ENCODE peak calls at places on chromosomes 6 and 20, in six cellular contexts. Z is neuronal stem cell, G is Panc1, F is aorta, H is colonic mucosa, S is heart right ventricle. R is an unnamed sample.

GRCh38 chr20:45963059-45964011 is 8.7 kb downstream of the ZNF335 start:
- DNase-seq in Z (no peak), G (no peak), F (peak; percentile 71), H (no peak), S (no peak), R (peak; percentile 68)

GRCh38 chr20:17226410-17227198 is at the start of gene PCSK2:
- DNase-seq in Z (peak; percentile 90), G (no peak), F (peak; percentile 77), H (no peak), S (peak; percentile 26), R (peak; percentile 95)

GRCh38 chr6:51049983-51050877 is 231.6 kb downstream of the TFAP2B start:
- DNase-seq in Z (peak; percentile 1), G (no peak), F (no peak), H (no peak), S (no peak), R (no peak)

GRCh38 chr6:77074037-77074713 is 389.1 kb downstream of the HTR1B start:
- DNase-seq in Z (no peak), G (no peak), F (no peak), H (no peak), S (no peak), R (no peak)

GRCh38 chr6:23952214-23952613 is 173.8 kb upstream of the NRSN1 start:
- DNase-seq in Z (no peak), G (no peak), F (no peak), H (no peak), S (no peak), R (no peak)

GRCh38 chr6:56851541-56852248 is 103.2 kb upstream of the BEND6 start:
- DNase-seq in Z (peak; percentile 66), G (peak; percentile 91), F (no peak), H (no peak), S (no peak), R (peak; percentile 68)

GRCh38 chr20:19423097-19423891 is 210.9 kb downstream of the SLC24A3 start:
- DNase-seq in Z (no peak), G (no peak), F (no peak), H (no peak), S (no peak), R (no peak)

GRCh38 chr6:169833258-169833794 is 81.9 kb downstream of the ERMARD start:
- DNase-seq in Z (no peak), G (no peak), F (no peak), H (no peak), S (no peak), R (no peak)

GRCh38 chr20:45069261-45069660 is 31.7 kb downstream of the KCNS1 start:
- DNase-seq in Z (no peak), G (no peak), F (no peak), H (no peak), S (no peak), R (no peak)

GRCh38 chr6:157634566-157634965 is 188.5 kb upstream of the SNX9 start:
- DNase-seq in Z (no peak), G (no peak), F (peak; percentile 51), H (no peak), S (no peak), R (no peak)

GRCh38 chr6:65524232-65524631 is 182.8 kb downstream of the EYS start:
- DNase-seq in Z (no peak), G (no peak), F (no peak), H (no peak), S (no peak), R (no peak)

GRCh38 chr20:62938105-62938888 is at the start of gene GID8:
- DNase-seq in Z (no peak), G (no peak), F (peak; percentile 81), H (peak; percentile 54), S (peak; percentile 50), R (peak; percentile 34)

GRCh38 chr6:144657691-144658090 is 372.6 kb downstream of the UTRN start:
- DNase-seq in Z (no peak), G (no peak), F (no peak), H (no peak), S (no peak), R (no peak)

GRCh38 chr20:63409834-63410435 is 48.8 kb upstream of the CHRNA4 start:
- DNase-seq in Z (no peak), G (no peak), F (no peak), H (no peak), S (no peak), R (no peak)

GRCh38 chr20:19497064-19497463 is 261.0 kb upstream of the RIN2 start:
- DNase-seq in Z (no peak), G (no peak), F (no peak), H (no peak), S (no peak), R (no peak)

GRCh38 chr6:70371454-70372105 is 41.7 kb upstream of the FAM135A start:
- DNase-seq in Z (no peak), G (peak; percentile 39), F (no peak), H (no peak), S (no peak), R (no peak)

GRCh38 chr6:5337573-5337972 is 76.3 kb downstream of the FARS2 start:
- DNase-seq in Z (no peak), G (no peak), F (no peak), H (no peak), S (no peak), R (no peak)

GRCh38 chr6:98985391-98985790 is 37.6 kb upstream of the FBXL4 start:
- DNase-seq in Z (no peak), G (no peak), F (no peak), H (no peak), S (no peak), R (no peak)

GRCh38 chr6:70124882-70125535 is 177.9 kb downstream of the COL9A1 start:
- DNase-seq in Z (no peak), G (no peak), F (no peak), H (peak; percentile 22), S (no peak), R (no peak)

GRCh38 chr6:85364354-85364753 is 85.5 kb upstream of the NT5E start:
- DNase-seq in Z (no peak), G (no peak), F (no peak), H (no peak), S (no peak), R (no peak)

GRCh38 chr20:54794110-54794509 is 318.7 kb downstream of the DOK5 start:
- DNase-seq in Z (no peak), G (no peak), F (no peak), H (no peak), S (no peak), R (no peak)

GRCh38 chr20:63097336-63097831 is 90.6 kb upstream of the BHLHE23 start:
- DNase-seq in Z (no peak), G (no peak), F (peak; percentile 55), H (no peak), S (peak; percentile 4), R (peak; percentile 5)

GRCh38 chr20:8094415-8094818 is 37.6 kb upstream of the PLCB1 start:
- DNase-seq in Z (no peak), G (no peak), F (no peak), H (peak; percentile 37), S (peak; percentile 22), R (no peak)

GRCh38 chr6:158170656-158171081 is 2.5 kb downstream of the GTF2H5 start:
- DNase-seq in Z (no peak), G (no peak), F (no peak), H (no peak), S (no peak), R (no peak)

GRCh38 chr20:63501818-63502670 is 3.2 kb upstream of the EEF1A2 start:
- DNase-seq in Z (no peak), G (no peak), F (peak; percentile 77), H (no peak), S (peak; percentile 71), R (peak; percentile 84)

GRCh38 chr6:143772110-143772509 is 71.0 kb upstream of the LTV1 start:
- DNase-seq in Z (no peak), G (no peak), F (no peak), H (no peak), S (no peak), R (no peak)

DNA sequence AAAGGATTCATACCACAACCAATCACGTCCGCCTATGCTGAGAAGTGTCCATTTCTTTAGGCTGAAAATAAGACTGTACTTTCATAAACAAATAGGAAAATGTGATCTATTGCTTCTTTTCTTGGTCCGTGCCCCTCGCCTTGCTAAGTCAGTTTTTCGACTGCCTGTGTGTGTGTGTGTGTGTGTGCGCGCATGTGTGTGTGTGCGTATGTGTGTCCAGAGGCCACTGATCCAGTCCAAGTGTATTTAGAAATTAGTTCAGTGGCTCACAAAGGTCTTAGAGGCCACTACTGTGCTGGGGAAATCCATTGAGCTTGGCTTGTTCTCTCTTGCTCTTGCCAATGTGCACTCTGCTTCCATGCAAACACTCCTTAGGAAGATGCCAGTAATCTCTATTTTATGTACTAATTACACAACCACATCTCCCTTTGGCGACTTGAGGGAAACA is 50.5 kb downstream of the SLC22A23 start:
- DNase-seq in Z (no peak), G (no peak), F (no peak), H (no peak), S (no peak), R (no peak)
- H3K27ac ChIP-seq in Z (no peak overlapping the region), G (no peak overlapping the region), F (no peak overlapping the region), H (peak overlapping the region; percentile 69), S (peak overlapping the region; percentile 62), R (no peak overlapping the region)

GRCh38 chr6:125926711-125927110 is 29.9 kb upstream of the HINT3 start:
- DNase-seq in Z (no peak), G (no peak), F (no peak), H (no peak), S (no peak), R (no peak)

GRCh38 chr6:125924697-125925358 is 31.7 kb upstream of the HINT3 start:
- DNase-seq in Z (no peak), G (no peak), F (no peak), H (no peak), S (no peak), R (no peak)

GRCh38 chr6:125922322-125922860 is 34.2 kb upstream of the HINT3 start:
- DNase-seq in Z (no peak), G (no peak), F (no peak), H (peak; percentile 48), S (no peak), R (no peak)

GRCh38 chr6:125924169-125924568 is 32.4 kb upstream of the HINT3 start:
- DNase-seq in Z (no peak), G (no peak), F (no peak), H (no peak), S (no peak), R (no peak)

GRCh38 chr6:125923371-125923877 is 33.1 kb upstream of the HINT3 start:
- DNase-seq in Z (no peak), G (no peak), F (no peak), H (no peak), S (no peak), R (no peak)
- H3K36me3 ChIP-seq in Z (no peaks in the 10 kb centered on the region), G (peaks cover 9% of the 10 kb centered on the region), F (peaks cover 10% of the 10 kb centered on the region), H (no peaks in the 10 kb centered on the region), S (no peaks in the 10 kb centered on the region), R (no peaks in the 10 kb centered on the region)

DNA sequence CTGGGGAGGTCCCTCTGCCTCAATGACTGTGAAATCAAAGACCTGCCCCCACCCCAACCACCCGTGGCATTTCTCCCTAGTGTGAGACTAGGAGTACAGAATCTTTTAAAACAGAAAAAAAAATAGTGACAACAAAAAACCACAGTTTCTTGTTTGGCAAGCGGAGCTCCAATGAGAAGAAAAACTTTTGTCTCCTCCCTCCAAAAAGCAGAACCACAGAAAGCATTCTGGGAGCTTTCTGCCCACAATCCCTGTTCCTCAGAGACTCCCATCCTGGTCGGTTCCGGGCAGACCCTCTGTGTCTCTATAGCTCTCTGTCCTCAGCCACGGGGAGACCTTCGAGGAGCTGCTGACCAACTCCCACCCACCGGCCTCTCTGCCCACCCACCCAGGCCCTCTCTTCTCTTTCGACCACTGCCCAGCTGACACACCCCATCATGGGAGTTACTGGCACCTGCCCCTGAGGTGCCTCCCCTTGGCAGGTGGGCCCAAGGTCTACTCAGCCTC is 4.9 kb downstream of the PREX1 start:
- DNase-seq in Z (no peak), G (no peak), F (peak; percentile 67), H (no peak), S (no peak), R (no peak)
- H3K4me3 ChIP-seq in Z (no peak overlapping the region), G (no peak overlapping the region), F (no peak overlapping the region), H (no peak overlapping the region), S (no peak overlapping the region), R (no peak overlapping the region)

GRCh38 chr6:31850765-31851484 is 11.7 kb downstream of the NEU1 start:
- DNase-seq in Z (no peak), G (no peak), F (no peak), H (no peak), S (no peak), R (no peak)
- H3K27ac ChIP-seq in Z (no peak overlapping the region), G (peak overlapping the region; percentile 71), F (no peak overlapping the region), H (no peak overlapping the region), S (no peak overlapping the region), R (peak overlapping the region; percentile 5)

R was measured in WERI-Rb-1.